ENCODE peak calls at places on chromosome 10, in seven cellular contexts. I is erythroblast; F is cardiac muscle cell; Z is SW 1271; M is tibial nerve; H is activated CD8-positive, alpha-beta T cell treated with anti-CD3 and anti-CD28 coated beads for 36 hours; V is BJ. O is an unnamed sample.
A peak's percentile ranks its signal among the peaks of the same experiment; 100 is the strongest.

GRCh38 chr10:79933961-79934360 is 14.9 kb downstream of the SFTPD start:
- DNase-seq in H (no peak), Z (no peak), F (peak; percentile 6), I (no peak), V (no peak), M (no peak), O (no peak)

GRCh38 chr10:1107004-1107403 is 50.8 kb downstream of the WDR37 start:
- DNase-seq in F (no peak), I (no peak), V (no peak), M (no peak), H (no peak), Z (no peak), O (no peak)

GRCh38 chr10:99659868-99660366 is 608 bp downstream of the ENTPD7 start:
- DNase-seq in V (no peak), Z (no peak), M (no peak), I (peak; percentile 41), H (no peak), F (peak; percentile 3), O (no peak)

GRCh38 chr10:44733743-44734488 is 177.2 kb upstream of the TMEM72 start:
- DNase-seq in Z (no peak), F (no peak), I (no peak), M (no peak), H (no peak), V (no peak), O (no peak)

GRCh38 chr10:132939957-132940790 is 2.2 kb downstream of the CFAP46 start:
- DNase-seq in Z (no peak), F (peak; percentile 69), M (no peak), I (peak; percentile 53), H (peak; percentile 74), V (no peak), O (no peak)

GRCh38 chr10:5590816-5591215 is 66.1 kb downstream of the CALML3 start:
- DNase-seq in F (no peak), V (no peak), I (no peak), Z (no peak), H (no peak), M (no peak), O (no peak)

GRCh38 chr10:45514283-45515270 is 140.6 kb downstream of the ALOX5 start:
- DNase-seq in V (no peak), M (no peak), F (no peak), I (no peak), H (no peak), Z (no peak), O (no peak)

GRCh38 chr10:60377955-60378354 is 11.7 kb downstream of the ANK3 start:
- DNase-seq in I (no peak), Z (no peak), M (no peak), H (no peak), F (no peak), V (no peak), O (no peak)

GRCh38 chr10:122286872-122287271 is 15.8 kb downstream of the BTBD16 start:
- DNase-seq in I (no peak), F (peak; percentile 53), M (no peak), V (no peak), Z (no peak), H (no peak), O (no peak)

GRCh38 chr10:79417731-79418130 is 27.7 kb downstream of the ZCCHC24 start:
- DNase-seq in F (no peak), H (no peak), I (no peak), V (no peak), Z (no peak), M (no peak), O (no peak)

GRCh38 chr10:3516191-3516590 is 268.8 kb downstream of the KLF6 start:
- DNase-seq in Z (no peak), V (no peak), I (no peak), H (no peak), M (no peak), F (no peak), O (no peak)

GRCh38 chr10:75617485-75618155 is 186.2 kb downstream of the LRMDA start:
- DNase-seq in H (no peak), V (no peak), F (peak; percentile 35), M (no peak), I (no peak), Z (no peak), O (no peak)

GRCh38 chr10:48996-49395 is at the start of gene TUBB8:
- DNase-seq in V (no peak), I (no peak), Z (no peak), H (no peak), M (no peak), F (no peak), O (no peak)

GRCh38 chr10:61842755-61843497 is 58.6 kb upstream of the ARID5B start:
- DNase-seq in F (peak; percentile 58), H (no peak), I (peak; percentile 40), Z (no peak), M (no peak), V (peak; percentile 33), O (no peak)

GRCh38 chr10:27188259-27188658 is 33.1 kb downstream of the MASTL start:
- DNase-seq in H (no peak), I (no peak), F (no peak), Z (no peak), V (no peak), M (no peak), O (no peak)

GRCh38 chr10:48480397-48481374 is 124.2 kb downstream of the ARHGAP22 start:
- DNase-seq in H (no peak), Z (no peak), M (no peak), I (peak; percentile 86), V (no peak), F (no peak), O (no peak)

GRCh38 chr10:79116801-79117723 is 48.3 kb downstream of the ZMIZ1 start:
- DNase-seq in V (no peak), H (no peak), I (no peak), F (peak; percentile 34), Z (no peak), M (no peak), O (no peak)

GRCh38 chr10:128885573-128886555 is 581.2 kb upstream of the MGMT start:
- DNase-seq in I (no peak), Z (no peak), M (no peak), H (no peak), V (no peak), F (no peak), O (no peak)

GRCh38 chr10:49170632-49171325 is 17.4 kb downstream of the TMEM273 start:
- DNase-seq in M (no peak), H (no peak), I (no peak), Z (no peak), V (no peak), F (no peak), O (peak; percentile 1)

GRCh38 chr10:47146571-47146970 is 153.4 kb upstream of the GDF10 start:
- DNase-seq in H (no peak), M (no peak), Z (no peak), I (no peak), F (no peak), V (no peak), O (no peak)

GRCh38 chr10:79202188-79203013 is 133.6 kb downstream of the ZMIZ1 start:
- DNase-seq in I (peak; percentile 67), H (peak; percentile 63), M (no peak), F (peak; percentile 38), Z (peak; percentile 6), V (no peak), O (no peak)

GRCh38 chr10:74596713-74597112 is 229.7 kb upstream of the KAT6B start:
- DNase-seq in M (no peak), H (no peak), Z (no peak), I (no peak), V (no peak), F (no peak), O (no peak)

GRCh38 chr10:36172054-36172531 is 530.0 kb upstream of the FZD8 start:
- DNase-seq in I (no peak), F (peak; percentile 79), H (no peak), M (no peak), Z (no peak), V (peak; percentile 57), O (no peak)

GRCh38 chr10:60985946-60986345 is 42.0 kb upstream of the RHOBTB1 start:
- DNase-seq in H (no peak), M (no peak), V (no peak), F (no peak), I (no peak), Z (no peak), O (no peak)

GRCh38 chr10:90935581-90936292 is 14.8 kb upstream of the ANKRD1 start:
- DNase-seq in F (no peak), V (no peak), Z (no peak), H (no peak), M (no peak), I (no peak), O (no peak)

GRCh38 chr10:13820119-13820518 is 233.4 kb downstream of the PRPF18 start:
- DNase-seq in M (no peak), F (no peak), Z (no peak), I (no peak), H (peak; percentile 41), V (no peak), O (no peak)

GRCh38 chr10:17805921-17806577 is 3.1 kb upstream of the MRC1 start:
- DNase-seq in I (peak; percentile 23), Z (no peak), H (peak; percentile 75), F (no peak), V (no peak), M (no peak), O (no peak)

GRCh38 chr10:63603709-63604445 is 82.7 kb downstream of the REEP3 start:
- DNase-seq in I (no peak), V (no peak), H (no peak), M (no peak), Z (no peak), F (no peak), O (no peak)

GRCh38 chr10:132078746-132079345 is 13.1 kb downstream of the JAKMIP3 start:
- DNase-seq in I (no peak), F (no peak), H (no peak), M (no peak), V (no peak), Z (no peak), O (no peak)

GRCh38 chr10:112811741-112812551 is 138.1 kb upstream of the TCF7L2 start:
- DNase-seq in F (peak; percentile 92), M (no peak), V (peak; percentile 96), H (no peak), Z (peak; percentile 4), I (no peak), O (no peak)

GRCh38 chr10:75663947-75664664 is 232.7 kb downstream of the LRMDA start:
- DNase-seq in I (peak; percentile 46), V (no peak), M (no peak), Z (no peak), H (no peak), F (peak; percentile 54), O (no peak)

GRCh38 chr10:43395571-43396060 is 13.4 kb downstream of the HNRNPF start:
- DNase-seq in I (peak; percentile 78), V (no peak), H (peak; percentile 64), F (peak; percentile 22), Z (no peak), M (no peak), O (no peak)

GRCh38 chr10:31014146-31014880 is 17.4 kb downstream of the ZNF438 start:
- DNase-seq in H (no peak), V (no peak), M (no peak), I (peak; percentile 10), F (no peak), Z (no peak), O (no peak)

GRCh38 chr10:102358717-102359382 is 36.7 kb upstream of the NFKB2 start:
- DNase-seq in I (no peak), F (no peak), V (no peak), M (no peak), Z (no peak), H (peak; percentile 22), O (no peak)

GRCh38 chr10:73819513-73820093 is 8.2 kb upstream of the NDST2 start:
- DNase-seq in Z (no peak), H (no peak), F (peak; percentile 40), V (no peak), I (no peak), M (no peak), O (no peak)

GRCh38 chr10:133257489-133258065 is 19.1 kb downstream of the ADAM8 start:
- DNase-seq in M (peak; percentile 56), Z (no peak), I (peak; percentile 64), V (no peak), H (peak; percentile 44), F (peak; percentile 50), O (peak; percentile 65)

GRCh38 chr10:815338-816104 is 116.0 kb downstream of the LARP4B start:
- DNase-seq in Z (no peak), F (no peak), M (no peak), V (no peak), H (no peak), I (no peak), O (no peak)

GRCh38 chr10:62805139-62806092 is 896 bp downstream of the ADO start:
- DNase-seq in V (no peak), I (peak; percentile 41), Z (no peak), M (no peak), H (peak; percentile 11), F (peak; percentile 54), O (peak; percentile 32)